ENCODE peak calls at places on chromosomes 16 and 17, in five cellular contexts. D is Panc1, O is T-helper 1 cell, R is cardiac septum, Y is HAP-1. W is an unnamed sample.

GRCh38 chr16:30902070-30902972 is 5.9 kb downstream of the CTF1 start:
- DNase-seq in R (peak; percentile 88), D (no peak), Y (peak; percentile 43), O (no peak), W (no peak)

GRCh38 chr16:56401482-56401881 is 23.9 kb downstream of the AMFR start:
- DNase-seq in R (no peak), Y (no peak), D (no peak), O (no peak), W (no peak)

GRCh38 chr17:3944485-3945388 is 19.5 kb downstream of the ATP2A3 start:
- DNase-seq in Y (no peak), R (no peak), O (peak; percentile 33), D (no peak), W (no peak)

GRCh38 chr17:32586666-32587065 is 99.9 kb downstream of the CDK5R1 start:
- DNase-seq in D (no peak), R (no peak), O (no peak), Y (no peak), W (no peak)

GRCh38 chr17:18217412-18218015 is 7.9 kb upstream of the LLGL1 start:
- DNase-seq in D (peak; percentile 56), Y (peak; percentile 73), R (peak; percentile 89), O (peak; percentile 49), W (no peak)

GRCh38 chr17:79939755-79940154 is 95.9 kb downstream of the TBC1D16 start:
- DNase-seq in D (no peak), R (no peak), Y (no peak), O (no peak), W (no peak)

GRCh38 chr16:17339764-17340541 is 130.8 kb downstream of the XYLT1 start:
- DNase-seq in D (no peak), O (no peak), R (no peak), Y (no peak), W (no peak)

GRCh38 chr17:8488931-8489330 is 53.2 kb downstream of the NDEL1 start:
- DNase-seq in Y (no peak), R (no peak), D (peak; percentile 25), O (no peak), W (peak; percentile 16)